ENCODE peak calls at places on chromosomes 1 and 21, in four cellular contexts. K, Y, R and G are unnamed samples.

GRCh38 chr21:44869860-44870747 is 3.4 kb downstream of the PTTG1IP start:
- DNase-seq in K (peak), R (peak), Y (peak), G (no peak)

GRCh38 chr21:42609806-42610205 is 43.6 kb upstream of the PDE9A start:
- DNase-seq in Y (no peak), R (no peak), K (no peak), G (no peak)

GRCh38 chr1:66313446-66313845 is 220.5 kb upstream of the SGIP1 start:
- DNase-seq in R (no peak), Y (no peak), K (no peak), G (no peak)

GRCh38 chr1:83918688-83919285 is 80.1 kb downstream of the TTLL7 start:
- DNase-seq in K (no peak), Y (no peak), R (no peak), G (no peak)

GRCh38 chr1:234617135-234617985 is 7.4 kb upstream of the IRF2BP2 start:
- DNase-seq in K (no peak), R (no peak), Y (no peak), G (no peak)

GRCh38 chr1:41536296-41536695 is 51.8 kb upstream of the EDN2 start:
- DNase-seq in Y (no peak), K (no peak), R (no peak), G (no peak)

GRCh38 chr1:63772876-63773275 is 941 bp upstream of the ROR1 start:
- DNase-seq in Y (no peak), R (no peak), K (no peak), G (no peak)

GRCh38 chr1:236287757-236288619 is 6.2 kb upstream of the ERO1B start:
- DNase-seq in R (no peak), Y (no peak), K (no peak), G (no peak)

GRCh38 chr1:11898831-11899467 is 27.3 kb downstream of the KIAA2013 start:
- DNase-seq in K (no peak), R (no peak), Y (no peak), G (no peak)

GRCh38 chr21:33799378-33800090 is 116.1 kb downstream of the ATP5PO start:
- DNase-seq in K (no peak), R (no peak), Y (no peak), G (no peak)

GRCh38 chr21:46017695-46018094 is 36.1 kb downstream of the COL6A1 start:
- DNase-seq in R (no peak), Y (no peak), K (no peak), G (no peak)

GRCh38 chr1:228469413-228470162 is 17.6 kb upstream of the RNF187 start:
- DNase-seq in K (no peak), R (no peak), Y (no peak), G (no peak)